ENCODE peak calls at places on chromosomes 11 and 22, in eight cellular contexts. Q, B, I, P, Z, D, L and J are unnamed samples.

GRCh38 chr22:31614781-31615480 is 47.1 kb downstream of the PISD start:
- DNase-seq in Z (no peak), D (no peak), I (no peak), Q (peak; percentile 63), L (no peak), B (no peak), P (no peak), J (no peak)

GRCh38 chr11:1821562-1821961 is 13.2 kb upstream of the SYT8 start:
- DNase-seq in Z (no peak), P (no peak), I (no peak), B (no peak), L (no peak), D (no peak), Q (no peak), J (no peak)

GRCh38 chr22:39242809-39243442 is 1.9 kb downstream of the PDGFB start:
- DNase-seq in Q (no peak), B (no peak), D (no peak), I (no peak), L (peak; percentile 73), P (no peak), Z (peak; percentile 54), J (no peak)

GRCh38 chr11:3807856-3808845 is at the start of gene PGAP2:
- DNase-seq in I (peak; percentile 39), B (peak; percentile 68), Q (peak; percentile 83), L (peak; percentile 70), Z (peak; percentile 88), P (peak; percentile 57), D (peak; percentile 84), J (peak; percentile 75)

GRCh38 chr11:120337133-120337895 is 1.1 kb downstream of the ARHGEF12 start:
- DNase-seq in Q (no peak), Z (no peak), B (peak; percentile 21), P (peak; percentile 58), I (no peak), L (peak; percentile 51), D (peak; percentile 56), J (peak; percentile 29)

GRCh38 chr11:26700536-26701235 is 21.2 kb downstream of the SLC5A12 start:
- DNase-seq in D (no peak), I (no peak), L (no peak), Z (no peak), P (no peak), Q (no peak), B (no peak), J (no peak)

GRCh38 chr22:36689583-36689982 is 14.0 kb downstream of the CACNG2 start:
- DNase-seq in L (no peak), Z (no peak), B (no peak), D (no peak), P (no peak), I (no peak), Q (no peak), J (no peak)

GRCh38 chr11:33258631-33259184 is 1.5 kb downstream of the HIPK3 start:
- DNase-seq in I (no peak), D (no peak), P (peak; percentile 80), Z (no peak), B (peak; percentile 61), Q (no peak), L (no peak), J (no peak)

GRCh38 chr11:128897841-128898240 is 6.7 kb downstream of the KCNJ5 start:
- DNase-seq in L (no peak), D (no peak), B (no peak), Q (no peak), I (no peak), P (no peak), Z (no peak), J (no peak)

GRCh38 chr11:101128571-101129202 is 926 bp downstream of the PGR start:
- DNase-seq in I (no peak), L (no peak), D (peak; percentile 6), Q (peak; percentile 66), B (no peak), P (no peak), Z (peak; percentile 24), J (peak; percentile 3)

GRCh38 chr11:45483361-45483760 is 182.1 kb downstream of the CHST1 start:
- DNase-seq in Z (no peak), I (no peak), P (no peak), D (no peak), Q (no peak), B (no peak), L (no peak), J (no peak)

GRCh38 chr11:45482331-45482730 is 183.1 kb downstream of the CHST1 start:
- DNase-seq in D (no peak), Q (no peak), L (no peak), I (no peak), Z (no peak), B (no peak), P (no peak), J (no peak)

GRCh38 chr11:45484326-45484725 is 181.1 kb downstream of the CHST1 start:
- DNase-seq in Z (no peak), Q (no peak), B (no peak), P (no peak), D (no peak), I (no peak), L (no peak), J (no peak)

GRCh38 chr11:45486461-45486860 is 179.0 kb downstream of the CHST1 start:
- DNase-seq in P (no peak), D (no peak), B (no peak), L (no peak), I (no peak), Z (no peak), Q (no peak), J (no peak)

GRCh38 chr11:45485070-45485716 is 180.2 kb downstream of the CHST1 start:
- DNase-seq in L (no peak), B (no peak), P (no peak), Z (no peak), Q (no peak), I (no peak), D (no peak), J (no peak)
- TF ChIP-seq CTCF in L (no peak), B (no peak), P (no peak), Z (no peak), Q (no peak), I (no peak), D (peak; percentile 7), J (no peak)

GRCh38 chr11:65870706-65871681 is 1.6 kb downstream of the EFEMP2 start:
- DNase-seq in L (no peak), D (no peak), B (peak; percentile 39), Q (peak; percentile 81), I (no peak), Z (no peak), P (no peak), J (no peak)

GRCh38 chr11:65868076-65868667 is 4.4 kb downstream of the EFEMP2 start:
- DNase-seq in Q (peak; percentile 49), B (no peak), I (no peak), D (no peak), P (no peak), Z (no peak), L (no peak), J (no peak)

GRCh38 chr11:65870307-65870658 is 2.3 kb downstream of the EFEMP2 start:
- DNase-seq in P (no peak), I (no peak), D (no peak), B (no peak), Q (peak; percentile 35), L (no peak), Z (no peak), J (no peak)

GRCh38 chr11:65868907-65869306 is 3.7 kb downstream of the EFEMP2 start:
- DNase-seq in Q (peak; percentile 33), Z (no peak), L (no peak), D (no peak), P (no peak), B (no peak), I (no peak), J (no peak)

GRCh38 chr11:65869643-65870306 is 2.8 kb downstream of the EFEMP2 start:
- DNase-seq in B (no peak), D (no peak), L (no peak), Q (peak; percentile 49), I (no peak), P (no peak), Z (no peak), J (no peak)
- H3K36me3 ChIP-seq in B (peaks cover 26% of the 10 kb centered on the region), D (peaks cover 35% of the 10 kb centered on the region), L (peaks cover 12% of the 10 kb centered on the region), Q (peaks cover 45% of the 10 kb centered on the region), I (no peaks in the 10 kb centered on the region), P (peaks cover 6% of the 10 kb centered on the region), Z (peaks cover 34% of the 10 kb centered on the region), J (peaks cover 18% of the 10 kb centered on the region)

GRCh38 chr11:721347-721912 is 15.4 kb downstream of the EPS8L2 start:
- DNase-seq in Z (no peak), L (no peak), P (no peak), I (no peak), B (peak; percentile 48), D (no peak), Q (no peak), J (no peak)

GRCh38 chr11:720017-720641 is 14.1 kb downstream of the EPS8L2 start:
- DNase-seq in Q (no peak), B (no peak), Z (peak; percentile 4), P (no peak), I (no peak), D (no peak), L (no peak), J (no peak)

GRCh38 chr11:719214-720016 is 13.4 kb downstream of the EPS8L2 start:
- DNase-seq in P (no peak), B (no peak), Q (peak; percentile 37), L (no peak), D (no peak), Z (no peak), I (no peak), J (no peak)

GRCh38 chr11:721913-722811 is 16.1 kb downstream of the EPS8L2 start:
- DNase-seq in I (no peak), P (no peak), D (no peak), Q (no peak), B (peak; percentile 75), Z (peak; percentile 52), L (peak; percentile 70), J (no peak)

DNA sequence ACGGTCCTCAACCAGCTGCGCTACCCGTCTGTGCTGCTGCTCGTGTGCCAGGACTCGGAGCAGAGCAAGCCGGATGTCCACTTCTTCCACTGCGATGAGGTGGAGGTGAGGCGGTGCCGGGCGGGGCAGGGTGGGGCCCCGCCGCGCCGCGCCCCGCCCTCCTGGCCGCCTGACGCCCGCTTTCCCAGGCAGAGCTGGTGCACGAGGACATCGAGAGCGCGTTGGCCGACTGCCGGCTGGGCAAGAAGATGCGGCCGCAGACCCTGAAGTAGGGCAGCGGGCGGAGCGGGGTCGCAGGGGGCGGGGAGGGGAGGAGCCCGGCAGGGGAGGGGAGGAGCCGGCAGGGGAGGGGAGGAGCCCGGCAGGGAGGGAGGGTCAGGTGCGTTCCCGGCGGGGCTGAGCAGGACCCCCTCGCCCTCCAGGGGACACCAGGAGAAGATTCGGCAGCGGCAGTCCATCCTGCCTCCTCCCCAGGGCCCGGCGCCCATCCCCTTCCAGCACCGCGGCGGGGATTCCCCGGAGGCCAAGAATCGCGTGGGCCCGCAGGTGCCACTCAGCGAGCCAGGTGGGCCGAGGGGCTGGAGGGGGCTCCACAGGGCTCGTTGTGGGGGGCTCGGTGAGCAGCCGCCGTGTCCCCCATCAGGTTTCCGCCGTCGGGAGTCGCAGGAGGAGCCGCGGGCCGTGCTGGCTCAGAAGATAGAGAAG is 14.8 kb downstream of the EPS8L2 start:
- DNase-seq in Q (no peak), Z (peak; percentile 83), I (no peak), B (peak; percentile 46), P (no peak), D (peak; percentile 66), L (peak; percentile 69), J (no peak)
- H3K4me3 ChIP-seq in Q (peak overlapping the region; percentile 2), Z (peak overlapping the region; percentile 13), I (peak overlapping the region; percentile 41), B (no peak overlapping the region), P (no peak overlapping the region), D (peak overlapping the region; percentile 5), L (no peak overlapping the region), J (peak overlapping the region; percentile 37)

DNA sequence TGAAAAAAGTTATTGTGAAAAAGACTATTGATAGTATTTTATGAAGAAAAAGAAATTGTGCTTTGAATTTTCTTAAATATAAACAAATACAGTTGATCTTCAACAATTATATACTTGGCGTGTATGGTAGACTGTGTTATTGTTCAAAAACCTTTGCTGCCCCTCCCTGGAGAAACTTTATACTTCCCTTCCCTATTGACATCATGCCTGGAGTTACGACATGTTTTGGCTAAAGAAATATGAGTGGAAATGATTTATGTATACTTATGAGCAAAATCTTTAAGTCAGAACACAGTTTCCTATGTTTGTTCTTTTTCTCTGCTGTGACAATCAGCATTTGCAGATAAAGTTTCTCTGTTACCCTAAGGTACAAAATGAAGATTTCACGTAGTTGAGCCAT is 243.8 kb downstream of the TMEM135 start:
- DNase-seq in B (no peak), Z (no peak), Q (no peak), I (no peak), P (peak; percentile 96), D (no peak), L (no peak), J (no peak)
- TF ChIP-seq CTCF in B (no peak), Z (no peak), Q (peak; percentile 47), I (no peak), P (peak; percentile 22), D (peak; percentile 48), L (no peak), J (no peak)